ENCODE peak calls at places on chromosome 17, in four cellular contexts. One of them, this sample, is unnamed.

GRCh38 chr17:15260376-15261062 is 4.6 kb downstream of the PMP22 start:
- DNase-seq in K562: peak
- DNase-seq in A549: peak
- DNase-seq in WTC11: peak
- DNase-seq in this sample: peak

GRCh38 chr17:75785016-75785769 is 587 bp downstream of the UNK start:
- DNase-seq in K562: peak
- DNase-seq in A549: peak
- DNase-seq in WTC11: peak
- DNase-seq in this sample: peak

GRCh38 chr17:63622571-63623390 is 564 bp downstream of the MAP3K3 start:
- DNase-seq in K562: peak
- DNase-seq in A549: peak
- DNase-seq in WTC11: peak
- DNase-seq in this sample: peak

GRCh38 chr17:7834554-7834890 is 505 bp downstream of the KDM6B start:
- DNase-seq in K562: peak
- DNase-seq in A549: peak
- DNase-seq in WTC11: no peak
- DNase-seq in this sample: peak

GRCh38 chr17:61199431-61200348 is 200.0 kb upstream of the TBX2 start:
- DNase-seq in K562: no peak
- DNase-seq in A549: no peak
- DNase-seq in WTC11: no peak
- DNase-seq in this sample: no peak

GRCh38 chr17:48234922-48235321 is 127.4 kb downstream of the SNX11 start:
- DNase-seq in K562: no peak
- DNase-seq in A549: no peak
- DNase-seq in WTC11: no peak
- DNase-seq in this sample: no peak

GRCh38 chr17:42120161-42121065 is 754 bp downstream of the KAT2A start:
- DNase-seq in K562: peak
- DNase-seq in A549: peak
- DNase-seq in WTC11: peak
- DNase-seq in this sample: peak

GRCh38 chr17:35748323-35748960 is 4.6 kb downstream of the GAS2L2 start:
- DNase-seq in K562: no peak
- DNase-seq in A549: no peak
- DNase-seq in WTC11: no peak
- DNase-seq in this sample: no peak

GRCh38 chr17:6611231-6611630 is 29.3 kb downstream of the KIAA0753 start:
- DNase-seq in K562: no peak
- DNase-seq in A549: no peak
- DNase-seq in WTC11: no peak
- DNase-seq in this sample: no peak

GRCh38 chr17:42010898-42011516 is 6.2 kb downstream of the DNAJC7 start:
- DNase-seq in K562: peak
- DNase-seq in A549: peak
- DNase-seq in WTC11: no peak
- DNase-seq in this sample: peak

GRCh38 chr17:4407851-4408250 is 25.9 kb upstream of the SPNS3 start:
- DNase-seq in K562: no peak
- DNase-seq in A549: no peak
- DNase-seq in WTC11: no peak
- DNase-seq in this sample: peak

GRCh38 chr17:21493993-21494392 is 117.8 kb downstream of the KCNJ12 start:
- DNase-seq in K562: no peak
- DNase-seq in A549: no peak
- DNase-seq in WTC11: no peak
- DNase-seq in this sample: no peak

GRCh38 chr17:7476951-7477350 is 2.5 kb downstream of the ZBTB4 start:
- DNase-seq in K562: no peak
- DNase-seq in A549: no peak
- DNase-seq in WTC11: no peak
- DNase-seq in this sample: no peak

GRCh38 chr17:63442074-63442473 is 4.0 kb downstream of the CYB561 start:
- DNase-seq in K562: no peak
- DNase-seq in A549: no peak
- DNase-seq in WTC11: no peak
- DNase-seq in this sample: no peak

GRCh38 chr17:51372345-51373004 is 112.1 kb downstream of the UTP18 start:
- DNase-seq in K562: peak
- DNase-seq in A549: peak
- DNase-seq in WTC11: peak
- DNase-seq in this sample: peak
- TF ChIP-seq NR3C1 in K562: no peak
- TF ChIP-seq NR3C1 in A549: no peak
- TF ChIP-seq NR3C1 in WTC11: no peak
- TF ChIP-seq NR3C1 in this sample: no peak

GRCh38 chr17:83053779-83054451 is 25.5 kb upstream of the METRNL start:
- DNase-seq in K562: no peak
- DNase-seq in A549: no peak
- DNase-seq in WTC11: no peak
- DNase-seq in this sample: no peak
- TF ChIP-seq USF2 in K562: no peak
- TF ChIP-seq USF2 in A549: no peak
- TF ChIP-seq USF2 in WTC11: no peak
- TF ChIP-seq USF2 in this sample: no peak

GRCh38 chr17:62319846-62320245 is 60.5 kb upstream of the EFCAB3 start:
- DNase-seq in K562: no peak
- DNase-seq in A549: no peak
- DNase-seq in WTC11: no peak
- DNase-seq in this sample: no peak

GRCh38 chr17:62321451-62321850 is 58.9 kb upstream of the EFCAB3 start:
- DNase-seq in K562: no peak
- DNase-seq in A549: no peak
- DNase-seq in WTC11: no peak
- DNase-seq in this sample: no peak

GRCh38 chr17:62322313-62322712 is 58.0 kb upstream of the EFCAB3 start:
- DNase-seq in K562: no peak
- DNase-seq in A549: no peak
- DNase-seq in WTC11: no peak
- DNase-seq in this sample: no peak
- TF ChIP-seq CTCF in K562: no peak
- TF ChIP-seq CTCF in A549: no peak
- TF ChIP-seq CTCF in WTC11: no peak
- TF ChIP-seq CTCF in this sample: no peak

DNA sequence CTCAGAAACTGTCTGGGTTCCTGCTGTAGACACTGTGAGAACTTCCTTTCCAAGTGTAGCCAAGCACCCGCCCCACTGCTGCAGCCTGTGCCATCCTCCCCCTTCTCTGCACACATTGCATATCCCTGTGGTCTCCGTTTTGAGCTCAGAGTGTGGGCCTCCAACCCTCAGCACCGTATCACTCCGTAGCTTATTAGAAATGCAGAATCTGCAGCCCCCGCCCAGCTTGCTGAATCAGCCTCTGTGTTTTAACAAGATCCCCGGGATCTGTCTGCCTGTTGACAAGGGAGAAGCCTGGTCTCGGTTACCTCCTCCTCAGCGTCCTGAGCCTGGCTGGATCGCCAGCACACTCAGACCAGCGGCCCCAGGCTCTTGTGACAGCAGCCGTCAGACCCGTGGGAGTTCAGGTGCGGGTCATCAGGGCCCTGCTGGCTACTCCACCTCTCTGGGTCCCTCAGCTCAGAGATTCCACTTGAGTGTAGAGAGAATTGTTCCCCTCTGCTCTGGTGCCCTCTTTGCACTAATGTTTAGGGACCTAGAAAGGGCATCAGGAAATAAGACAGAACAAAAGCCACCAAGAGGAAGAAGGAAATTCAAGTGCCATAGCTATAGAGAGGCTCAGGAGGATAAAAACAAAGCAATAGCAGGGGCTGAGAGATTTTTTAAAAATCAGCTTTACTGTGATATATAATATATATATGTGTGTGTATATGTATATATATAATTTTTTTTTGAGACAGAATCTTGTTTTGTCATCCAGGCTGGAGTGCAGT is 92.3 kb downstream of the PITPNC1 start:
- DNase-seq in K562: no peak
- DNase-seq in A549: no peak
- DNase-seq in WTC11: peak
- DNase-seq in this sample: peak
- TF ChIP-seq NR3C1 in K562: no peak
- TF ChIP-seq NR3C1 in A549: no peak
- TF ChIP-seq NR3C1 in WTC11: no peak
- TF ChIP-seq NR3C1 in this sample: no peak

GRCh38 chr17:55448681-55449080 is 27.0 kb upstream of the MMD start:
- DNase-seq in K562: no peak
- DNase-seq in A549: no peak
- DNase-seq in WTC11: no peak
- DNase-seq in this sample: no peak
- TF ChIP-seq USF2 in K562: no peak
- TF ChIP-seq USF2 in A549: no peak
- TF ChIP-seq USF2 in WTC11: no peak
- TF ChIP-seq USF2 in this sample: no peak

DNA sequence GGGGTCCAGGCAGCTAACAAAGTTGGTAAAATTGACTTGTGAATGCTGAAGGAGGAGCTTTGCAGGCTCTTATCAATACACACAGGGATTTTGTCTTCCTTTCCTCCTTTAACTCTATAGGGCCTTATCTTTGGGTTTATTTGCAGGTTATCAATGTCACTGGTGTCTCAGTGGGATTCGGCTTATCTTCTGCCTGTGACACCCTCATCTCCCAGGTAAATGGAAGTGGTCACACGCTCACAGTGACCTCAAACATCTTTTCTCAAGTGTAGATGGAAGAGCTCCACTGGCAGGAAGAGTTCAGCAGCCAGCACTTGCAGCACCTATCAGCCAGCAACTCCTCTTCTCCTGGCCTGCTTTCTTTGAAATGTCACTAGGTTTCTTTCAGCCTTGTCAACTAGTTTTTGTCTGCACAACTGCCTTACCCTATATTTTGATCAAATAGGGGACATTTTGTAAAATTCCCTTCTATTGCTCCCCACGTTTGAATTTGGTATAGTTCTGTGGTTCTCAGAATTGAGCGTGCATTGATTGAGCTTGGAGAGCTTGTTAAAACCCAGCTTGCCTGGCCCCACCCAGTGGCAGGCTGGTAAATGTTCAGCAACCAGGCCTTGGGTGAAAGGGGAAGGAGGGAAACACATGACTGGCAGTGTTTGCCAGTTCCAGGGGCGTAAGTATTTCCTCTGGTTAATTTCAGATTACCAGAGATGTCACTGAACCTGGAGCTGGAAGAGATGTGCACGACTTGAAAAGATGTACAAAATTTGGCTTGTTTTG is 12.8 kb downstream of the SLC47A1 start:
- DNase-seq in K562: no peak
- DNase-seq in A549: no peak
- DNase-seq in WTC11: peak
- DNase-seq in this sample: no peak
- TF ChIP-seq CTCF in K562: no peak
- TF ChIP-seq CTCF in A549: no peak
- TF ChIP-seq CTCF in WTC11: no peak
- TF ChIP-seq CTCF in this sample: peak

DNA sequence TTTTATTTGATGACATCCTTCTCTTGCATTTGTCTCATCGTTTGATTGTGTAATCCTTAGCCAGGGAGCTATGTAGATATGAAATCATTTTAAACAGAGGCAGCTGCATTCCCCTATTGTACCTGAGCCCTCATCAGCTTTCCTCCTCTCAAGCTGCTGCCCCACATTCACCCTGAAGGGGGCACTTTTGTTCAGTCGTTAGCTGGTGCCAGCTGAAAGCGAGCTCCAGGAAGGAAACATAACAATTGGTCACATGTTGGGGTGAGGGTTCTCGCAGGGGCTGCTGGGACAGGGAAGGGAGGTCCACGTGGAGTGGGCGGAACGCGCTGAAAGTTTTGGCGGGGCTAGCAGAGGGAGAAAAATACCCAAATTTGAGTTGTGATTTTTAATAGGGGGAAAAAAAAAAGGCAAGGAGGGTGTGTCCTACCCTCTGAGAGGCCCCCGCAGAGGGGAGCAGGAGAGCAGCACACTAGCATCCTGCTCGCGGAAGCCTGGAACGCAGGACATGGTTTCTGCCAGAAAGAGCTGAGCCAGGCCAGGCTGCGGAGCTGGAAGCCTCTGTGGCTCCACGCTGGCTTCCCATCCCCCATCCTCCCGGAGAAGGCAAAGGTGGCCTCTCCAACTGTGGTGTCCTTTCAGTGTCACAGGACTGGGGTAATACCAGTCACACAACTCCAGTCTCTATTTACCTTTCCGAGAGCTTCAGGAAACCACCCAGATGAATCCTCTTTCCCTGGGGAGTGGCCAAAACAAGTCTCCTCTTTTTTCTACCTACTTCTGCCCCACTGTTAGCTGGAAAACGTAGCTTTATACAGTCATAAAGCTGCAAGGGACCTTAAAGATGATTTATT is 8.4 kb upstream of the MSL1 start:
- DNase-seq in K562: peak
- DNase-seq in A549: peak
- DNase-seq in WTC11: peak
- DNase-seq in this sample: peak
- TF ChIP-seq NR3C1 in K562: no peak
- TF ChIP-seq NR3C1 in A549: no peak
- TF ChIP-seq NR3C1 in WTC11: no peak
- TF ChIP-seq NR3C1 in this sample: no peak

This sample was measured in HepG2.